ENCODE peak calls at places on chromosome 21, in six cellular contexts. N is kidney glomerular epithelial cell, A is AG08396, C is globus pallidus, T is cardiac muscle cell, D is omental fat pad. J is an unnamed sample.

GRCh38 chr21:31273278-31273677 is 70.8 kb downstream of the TIAM1 start:
- DNase-seq in N (no peak), A (no peak), C (no peak), T (no peak), D (no peak), J (peak)

GRCh38 chr21:44425895-44426662 is 29.2 kb upstream of the LRRC3 start:
- DNase-seq in N (no peak), A (no peak), C (no peak), T (no peak), D (no peak), J (no peak)

GRCh38 chr21:35408401-35408800 is 359.3 kb upstream of the RUNX1 start:
- DNase-seq in N (no peak), A (peak), C (no peak), T (no peak), D (no peak), J (no peak)

GRCh38 chr21:32456497-32456918 is 44.0 kb downstream of the EVA1C start:
- DNase-seq in N (no peak), A (peak), C (no peak), T (peak), D (peak), J (no peak)

GRCh38 chr21:26952274-26953066 is 14.4 kb downstream of the ADAMTS5 start:
- DNase-seq in N (peak), A (no peak), C (no peak), T (no peak), D (no peak), J (no peak)

GRCh38 chr21:17513214-17514123 is 626 bp downstream of the CXADR start:
- DNase-seq in N (peak), A (peak), C (peak), T (peak), D (no peak), J (peak)

GRCh38 chr21:38768385-38769071 is 37.2 kb upstream of the ETS2 start:
- DNase-seq in N (peak), A (peak), C (no peak), T (no peak), D (no peak), J (peak)

GRCh38 chr21:38937844-38938243 is 132.1 kb downstream of the ETS2 start:
- DNase-seq in N (no peak), A (no peak), C (no peak), T (no peak), D (no peak), J (peak)

GRCh38 chr21:22885614-22886013 is 1887.4 kb downstream of the NCAM2 start:
- DNase-seq in N (no peak), A (no peak), C (no peak), T (no peak), D (no peak), J (no peak)

GRCh38 chr21:42236693-42237092 is 17.8 kb downstream of the ABCG1 start:
- DNase-seq in N (no peak), A (no peak), C (no peak), T (no peak), D (no peak), J (no peak)

GRCh38 chr21:18529253-18529652 is 125.7 kb upstream of the TMPRSS15 start:
- DNase-seq in N (no peak), A (no peak), C (no peak), T (no peak), D (no peak), J (no peak)

GRCh38 chr21:37198989-37199924 is 67.9 kb downstream of the VPS26C start:
- DNase-seq in N (peak), A (peak), C (peak), T (no peak), D (no peak), J (no peak)

GRCh38 chr21:42971897-42972275 is 2.5 kb upstream of the PKNOX1 start:
- DNase-seq in N (no peak), A (no peak), C (no peak), T (no peak), D (no peak), J (no peak)

GRCh38 chr21:46063734-46064680 is 33.9 kb upstream of the COL6A2 start:
- DNase-seq in N (no peak), A (no peak), C (no peak), T (no peak), D (no peak), J (no peak)

GRCh38 chr21:38494688-38495087 is 3.6 kb downstream of the ERG start:
- DNase-seq in N (peak), A (no peak), C (no peak), T (no peak), D (no peak), J (no peak)

GRCh38 chr21:29295066-29295650 is 3.6 kb upstream of the BACH1 start:
- DNase-seq in N (no peak), A (no peak), C (no peak), T (no peak), D (no peak), J (peak)

J was measured in stimulated activated naive CD8-positive, alpha-beta T cell treated with anti-CD3 and anti-CD28 coated beads, Interleukin-15, amount 100 ng/mL, for 72 hours.